ENCODE peak calls at places on chromosome 4, in six cellular contexts. E is MM.1S, G is aorta, I is SK-N-MC, O is K562, J is thoracic aorta. Z is an unnamed sample.

GRCh38 chr4:85170241-85170640 is 203.8 kb upstream of the WDFY3 start:
- DNase-seq in O (no peak), E (no peak), G (no peak), I (no peak), J (no peak), Z (no peak)

GRCh38 chr4:123896446-123897071 is 500.0 kb downstream of the SPRY1 start:
- DNase-seq in E (no peak), I (no peak), J (no peak), O (no peak), G (no peak), Z (no peak)

GRCh38 chr4:175776217-175776616 is 35.8 kb downstream of the GPM6A start:
- DNase-seq in I (no peak), O (no peak), E (no peak), G (no peak), J (no peak), Z (peak; percentile 57)

GRCh38 chr4:174181827-174182226 is 101.6 kb downstream of the FBXO8 start:
- DNase-seq in E (no peak), O (no peak), G (no peak), J (no peak), I (no peak), Z (no peak)

GRCh38 chr4:145984563-145984962 is 45.9 kb upstream of the ZNF827 start:
- DNase-seq in J (no peak), I (no peak), E (no peak), G (no peak), O (no peak), Z (no peak)

GRCh38 chr4:98864560-98864959 is 64.4 kb downstream of the EIF4E start:
- DNase-seq in J (no peak), I (no peak), G (no peak), O (no peak), E (no peak), Z (no peak)

GRCh38 chr4:108337923-108338322 is 169.2 kb upstream of the LEF1 start:
- DNase-seq in O (no peak), J (no peak), I (no peak), E (no peak), G (no peak), Z (no peak)

GRCh38 chr4:59180161-59180560 is 2020.0 kb upstream of the ADGRL3 start:
- DNase-seq in E (no peak), J (no peak), O (no peak), G (no peak), I (no peak), Z (no peak)

GRCh38 chr4:187307131-187307530 is 583.5 kb upstream of the FAT1 start:
- DNase-seq in E (no peak), G (no peak), J (no peak), O (no peak), I (no peak), Z (no peak)

GRCh38 chr4:54998991-54999390 is 126.4 kb downstream of the KDR start:
- DNase-seq in E (no peak), G (no peak), J (no peak), O (no peak), I (no peak), Z (no peak)

GRCh38 chr4:140098481-140099132 is 55.4 kb downstream of the MAML3 start:
- DNase-seq in G (no peak), O (no peak), I (no peak), J (no peak), E (no peak), Z (no peak)

GRCh38 chr4:54971474-54971950 is 153.9 kb downstream of the KDR start:
- DNase-seq in J (no peak), O (peak; percentile 37), E (peak; percentile 65), G (no peak), I (peak; percentile 22), Z (peak; percentile 39)

GRCh38 chr4:10821826-10822225 is 137.3 kb upstream of the CLNK start:
- DNase-seq in J (no peak), O (no peak), E (no peak), G (no peak), I (no peak), Z (no peak)

GRCh38 chr4:143986173-143986572 is 33.0 kb downstream of the GYPB start:
- DNase-seq in J (no peak), E (no peak), O (no peak), G (no peak), I (no peak), Z (no peak)

GRCh38 chr4:90184560-90184959 is 57.4 kb downstream of the CCSER1 start:
- DNase-seq in I (no peak), O (no peak), E (no peak), J (no peak), G (no peak), Z (no peak)

GRCh38 chr4:128468485-128468989 is 180.9 kb upstream of the PGRMC2 start:
- DNase-seq in J (peak; percentile 38), G (no peak), E (no peak), I (no peak), O (no peak), Z (no peak)

GRCh38 chr4:20348411-20348810 is 96.7 kb downstream of the SLIT2 start:
- DNase-seq in O (no peak), I (no peak), E (no peak), J (no peak), G (no peak), Z (no peak)

GRCh38 chr4:113653871-113654270 is 107.7 kb downstream of the CAMK2D start:
- DNase-seq in G (no peak), E (no peak), J (no peak), I (no peak), O (no peak), Z (no peak)

GRCh38 chr4:184344899-184345572 is 127.4 kb upstream of the ENPP6 start:
- DNase-seq in E (peak; percentile 50), I (no peak), G (no peak), J (no peak), O (no peak), Z (no peak)

GRCh38 chr4:148634476-148634875 is 192.3 kb upstream of the NR3C2 start:
- DNase-seq in O (no peak), G (no peak), E (no peak), J (no peak), I (no peak), Z (no peak)

GRCh38 chr4:148633720-148634119 is 191.5 kb upstream of the NR3C2 start:
- DNase-seq in O (no peak), E (no peak), G (no peak), J (no peak), I (no peak), Z (no peak)

GRCh38 chr4:148632476-148632875 is 190.3 kb upstream of the NR3C2 start:
- DNase-seq in I (no peak), G (no peak), E (no peak), O (no peak), J (no peak), Z (no peak)
- H3K9me3 ChIP-seq in I (no peaks in the 10 kb centered on the region), G (peaks cover 6% of the 10 kb centered on the region), E (no peaks in the 10 kb centered on the region), O (no peaks in the 10 kb centered on the region), J (peaks cover 3% of the 10 kb centered on the region), Z (peaks cover 4% of the 10 kb centered on the region)

DNA sequence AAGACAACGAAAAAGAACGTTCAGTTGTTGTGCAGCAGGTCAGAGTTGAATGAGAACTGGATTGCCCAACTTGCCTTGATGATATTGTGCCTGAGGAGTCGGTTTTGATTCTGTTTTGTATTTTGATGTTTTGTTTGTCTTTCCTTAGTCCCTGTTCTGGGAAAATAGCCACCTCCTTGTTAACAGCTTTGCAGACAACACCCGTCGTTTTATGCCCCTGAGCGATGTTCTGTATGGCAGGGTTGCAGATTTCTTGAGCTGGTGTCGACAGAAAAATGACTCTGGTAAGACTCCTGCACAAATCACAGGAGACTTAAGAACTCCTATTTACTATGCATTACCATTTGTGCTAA is 4.5 kb downstream of the BST1 start:
- DNase-seq in O (no peak), E (no peak), G (no peak), J (no peak), I (peak; percentile 42), Z (no peak)
- H3K27ac ChIP-seq in O (no peak overlapping the region), E (no peak overlapping the region), G (no peak overlapping the region), J (no peak overlapping the region), I (no peak overlapping the region), Z (no peak overlapping the region)

GRCh38 chr4:87392183-87392582 is 1.2 kb upstream of the HSD17B11 start:
- DNase-seq in J (no peak), O (no peak), I (no peak), G (no peak), E (no peak), Z (no peak)

GRCh38 chr4:87387237-87387636 is 3.8 kb downstream of the HSD17B11 start:
- DNase-seq in I (no peak), O (no peak), G (no peak), E (no peak), J (no peak), Z (no peak)

GRCh38 chr4:87391783-87392054 is 731 bp upstream of the HSD17B11 start:
- DNase-seq in G (no peak), O (no peak), J (no peak), I (no peak), E (no peak), Z (no peak)

DNA sequence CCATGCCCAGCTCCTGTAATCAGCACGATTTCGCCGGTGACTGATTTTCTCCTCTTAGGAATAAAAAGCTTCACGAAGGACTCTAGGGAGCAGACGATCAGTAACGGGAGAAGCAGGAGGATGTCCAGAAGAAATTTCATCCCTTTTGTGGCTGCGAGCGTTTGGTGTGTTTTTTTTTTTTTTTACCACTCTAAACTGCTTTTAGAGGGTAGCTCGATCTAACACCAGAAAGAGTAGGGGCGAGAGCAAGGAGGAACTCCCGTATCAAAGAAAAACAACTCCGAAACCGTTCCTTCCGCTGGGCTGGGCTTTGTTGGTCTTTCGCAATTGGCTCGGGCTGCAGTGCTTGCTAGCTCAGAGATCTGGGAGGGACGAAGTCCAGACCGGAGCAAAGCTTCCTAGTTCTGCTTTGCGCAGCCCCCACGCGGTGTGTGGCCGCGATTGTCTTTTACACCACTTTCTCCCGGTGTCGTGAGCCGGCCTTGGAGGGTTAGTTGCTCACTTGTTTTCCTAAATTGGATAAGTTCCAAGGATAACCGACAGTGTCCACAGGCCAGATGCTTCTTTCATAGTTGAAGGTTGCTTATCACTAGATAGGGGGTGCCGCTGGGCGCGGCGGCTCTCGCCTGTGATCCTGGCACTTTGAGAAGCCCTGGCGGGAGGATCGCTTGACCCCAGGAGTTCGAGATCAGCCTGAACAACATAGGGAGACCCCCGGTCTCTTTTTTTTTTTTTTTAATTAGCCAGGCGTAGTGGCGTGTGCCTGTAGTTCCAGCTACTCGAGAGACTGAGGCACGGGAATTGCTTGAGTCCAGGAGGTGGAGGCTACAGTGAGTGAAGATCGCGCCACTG is at the start of gene HSD17B11:
- DNase-seq in O (peak; percentile 82), I (peak; percentile 67), E (peak; percentile 95), G (peak; percentile 92), J (peak; percentile 64), Z (peak; percentile 63)
- H3K9me3 ChIP-seq in O (no peaks in the 10 kb centered on the region), I (no peaks in the 10 kb centered on the region), E (no peaks in the 10 kb centered on the region), G (no peaks in the 10 kb centered on the region), J (no peaks in the 10 kb centered on the region), Z (no peaks in the 10 kb centered on the region)

DNA sequence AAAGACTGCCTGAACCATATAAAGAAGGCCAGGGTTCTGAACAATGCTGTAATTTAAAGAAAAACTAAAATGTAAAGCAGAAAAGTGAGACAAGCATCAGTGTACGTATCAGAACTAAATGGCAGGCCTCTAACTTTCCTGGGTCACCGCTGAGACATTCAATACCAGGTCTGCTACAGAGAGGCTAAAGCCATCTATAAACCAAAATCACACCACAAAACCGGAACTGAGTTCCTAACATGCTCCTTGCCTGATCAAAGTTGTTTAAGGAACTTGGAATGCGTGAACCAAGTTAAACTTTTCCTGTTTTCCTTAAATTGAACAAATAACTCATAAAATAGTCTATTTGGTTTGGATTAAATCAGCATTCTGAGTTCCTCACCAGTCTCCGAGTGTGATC is 55.3 kb upstream of the TECRL start:
- DNase-seq in I (no peak), E (no peak), G (no peak), J (no peak), O (no peak), Z (no peak)
- H3K27ac ChIP-seq in I (no peak overlapping the region), E (no peak overlapping the region), G (no peak overlapping the region), J (no peak overlapping the region), O (no peak overlapping the region), Z (no peak overlapping the region)